ENCODE peak calls at places on chromosomes 5 and 9, in eight cellular contexts. G is PC-9; A is H7; B is PC-3; Q is colonic mucosa; K is CD8-positive, alpha-beta memory T cell; N is mesendoderm; S is gastrocnemius medialis. E is an unnamed sample.

GRCh38 chr9:86405086-86405491 is 50.9 kb upstream of the TUT7 start:
- DNase-seq in A (no peak), B (no peak), K (no peak), S (no peak), N (no peak), G (no peak), Q (no peak), E (peak; percentile 23)

GRCh38 chr9:4667681-4668080 is 1.4 kb upstream of the SPATA6L start:
- DNase-seq in K (peak; percentile 11), B (no peak), G (no peak), N (no peak), A (no peak), S (no peak), Q (no peak), E (no peak)

GRCh38 chr5:51398875-51399635 is 15.8 kb downstream of the ISL1 start:
- DNase-seq in S (no peak), K (no peak), A (peak; percentile 61), Q (no peak), B (no peak), N (peak; percentile 71), G (no peak), E (no peak)

GRCh38 chr5:77568555-77568954 is 70.0 kb downstream of the OTP start:
- DNase-seq in K (no peak), A (no peak), G (no peak), Q (no peak), N (no peak), S (no peak), B (no peak), E (no peak)

GRCh38 chr9:4837768-4838546 is 45.2 kb downstream of the RCL1 start:
- DNase-seq in G (peak; percentile 49), N (no peak), B (peak; percentile 31), S (peak; percentile 20), A (no peak), K (no peak), Q (no peak), E (peak; percentile 43)

GRCh38 chr5:104937591-104937990 is 1375.0 kb upstream of the NUDT12 start:
- DNase-seq in K (no peak), S (no peak), B (no peak), G (no peak), A (no peak), Q (no peak), N (no peak), E (peak; percentile 59)

GRCh38 chr5:180785151-180785781 is 17.3 kb downstream of the MGAT1 start:
- DNase-seq in A (peak; percentile 64), N (peak; percentile 83), Q (peak; percentile 21), K (no peak), B (peak; percentile 68), G (no peak), S (no peak), E (peak; percentile 79)

GRCh38 chr5:65086234-65086886 is 317.6 kb downstream of the CWC27 start:
- DNase-seq in S (no peak), A (no peak), Q (no peak), N (no peak), K (no peak), B (peak; percentile 26), G (no peak), E (no peak)

GRCh38 chr9:2469681-2470141 is 151.9 kb upstream of the VLDLR start:
- DNase-seq in K (no peak), Q (peak; percentile 27), A (no peak), B (peak; percentile 41), N (peak; percentile 67), S (peak; percentile 17), G (no peak), E (no peak)

GRCh38 chr9:33154368-33154767 is 12.8 kb downstream of the B4GALT1 start:
- DNase-seq in K (no peak), N (no peak), Q (no peak), A (no peak), S (no peak), G (no peak), B (no peak), E (no peak)

GRCh38 chr9:37198831-37199230 is 78.5 kb downstream of the ZCCHC7 start:
- DNase-seq in K (no peak), B (no peak), G (no peak), S (no peak), Q (no peak), N (no peak), A (no peak), E (no peak)

DNA sequence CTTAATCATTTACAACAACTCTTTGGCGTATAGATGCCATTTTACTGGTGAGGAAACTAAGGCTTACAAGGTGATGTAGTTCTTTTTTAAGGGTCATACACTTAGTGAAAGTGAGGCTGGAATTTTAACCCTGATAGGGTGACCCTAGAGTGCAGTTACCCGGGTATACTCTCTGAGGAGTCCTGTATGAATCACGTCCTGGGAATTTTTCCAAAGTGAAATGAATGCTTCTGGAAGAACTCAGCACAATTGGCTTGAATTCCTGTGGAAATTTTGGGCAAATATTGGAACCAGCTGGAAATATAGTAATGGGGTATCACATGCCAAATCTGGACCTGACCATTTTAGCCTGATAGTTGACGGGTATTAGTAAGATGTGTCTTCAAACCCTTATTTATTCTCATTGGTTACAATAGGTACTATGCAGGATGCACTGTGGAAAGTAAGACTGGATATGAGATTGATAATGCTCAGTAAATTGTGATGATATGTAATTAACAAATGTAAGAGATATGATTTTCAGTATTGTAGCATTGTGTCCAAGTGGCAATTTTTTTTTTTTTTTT is 14.8 kb downstream of the SUB1 start:
- DNase-seq in K (no peak), S (no peak), G (no peak), B (peak; percentile 93), N (no peak), Q (no peak), A (no peak), E (peak; percentile 94)
- H3K36me3 ChIP-seq in K (peaks cover 60% of the 10 kb centered on the region), S (peaks cover 32% of the 10 kb centered on the region), G (peaks cover 68% of the 10 kb centered on the region), B (peaks cover 76% of the 10 kb centered on the region), N (no peaks in the 10 kb centered on the region), Q (peaks cover 5% of the 10 kb centered on the region), A (peaks cover 6% of the 10 kb centered on the region), E (peaks cover 74% of the 10 kb centered on the region)

GRCh38 chr9:34980181-34980761 is 9.3 kb upstream of the DNAJB5 start:
- DNase-seq in G (no peak), N (no peak), Q (no peak), A (no peak), K (no peak), B (no peak), S (no peak), E (no peak)

GRCh38 chr9:34985311-34985899 is 4.1 kb upstream of the DNAJB5 start:
- DNase-seq in S (peak; percentile 35), B (peak; percentile 65), A (peak; percentile 69), N (peak; percentile 80), Q (peak; percentile 70), K (peak; percentile 36), G (no peak), E (peak; percentile 79)

GRCh38 chr9:34983209-34983608 is 6.3 kb upstream of the DNAJB5 start:
- DNase-seq in Q (no peak), N (no peak), K (no peak), A (no peak), S (no peak), G (no peak), B (no peak), E (no peak)

GRCh38 chr9:34984049-34984448 is 5.5 kb upstream of the DNAJB5 start:
- DNase-seq in N (peak; percentile 70), K (no peak), Q (no peak), S (no peak), G (no peak), A (peak; percentile 76), B (peak; percentile 40), E (peak; percentile 51)

DNA sequence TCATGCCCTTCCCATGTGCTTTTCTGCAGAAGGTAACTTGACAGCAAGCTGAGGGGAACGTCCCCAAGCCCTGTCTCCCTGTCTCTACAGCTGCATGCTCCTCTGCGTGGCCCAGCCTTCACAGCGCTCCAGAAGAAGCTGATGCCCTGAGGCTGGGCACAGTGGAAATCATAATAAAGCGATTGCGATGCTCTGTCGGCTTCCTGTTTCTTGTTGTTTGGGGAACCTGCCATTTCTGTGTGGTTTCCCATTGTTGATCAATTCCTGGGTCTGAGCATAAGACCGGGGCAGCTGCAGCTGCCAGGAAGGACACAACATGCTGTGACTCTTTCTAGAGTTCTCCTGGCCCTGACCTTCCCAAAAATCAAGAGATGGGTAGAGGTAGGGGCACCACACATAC is 7.2 kb upstream of the DNAJB5 start:
- DNase-seq in A (no peak), Q (no peak), G (no peak), N (no peak), S (no peak), B (no peak), K (no peak), E (no peak)
- H3K4me3 ChIP-seq in A (no peak overlapping the region), Q (no peak overlapping the region), G (no peak overlapping the region), N (no peak overlapping the region), S (no peak overlapping the region), B (no peak overlapping the region), K (no peak overlapping the region), E (no peak overlapping the region)

GRCh38 chr5:150121448-150122157 is 34.0 kb downstream of the PDGFRB start:
- DNase-seq in S (no peak), N (no peak), K (no peak), Q (no peak), G (no peak), B (no peak), A (no peak), E (no peak)

GRCh38 chr5:150120617-150121447 is 34.5 kb upstream of the CSF1R start:
- DNase-seq in K (no peak), Q (no peak), B (no peak), N (no peak), S (no peak), G (no peak), A (no peak), E (no peak)

GRCh38 chr5:150124111-150124557 is 31.5 kb downstream of the PDGFRB start:
- DNase-seq in K (no peak), A (no peak), G (no peak), B (no peak), S (no peak), N (no peak), Q (no peak), E (no peak)

GRCh38 chr5:150122536-150123481 is 32.8 kb downstream of the PDGFRB start:
- DNase-seq in Q (no peak), A (no peak), G (no peak), B (no peak), S (no peak), N (no peak), K (no peak), E (no peak)

DNA sequence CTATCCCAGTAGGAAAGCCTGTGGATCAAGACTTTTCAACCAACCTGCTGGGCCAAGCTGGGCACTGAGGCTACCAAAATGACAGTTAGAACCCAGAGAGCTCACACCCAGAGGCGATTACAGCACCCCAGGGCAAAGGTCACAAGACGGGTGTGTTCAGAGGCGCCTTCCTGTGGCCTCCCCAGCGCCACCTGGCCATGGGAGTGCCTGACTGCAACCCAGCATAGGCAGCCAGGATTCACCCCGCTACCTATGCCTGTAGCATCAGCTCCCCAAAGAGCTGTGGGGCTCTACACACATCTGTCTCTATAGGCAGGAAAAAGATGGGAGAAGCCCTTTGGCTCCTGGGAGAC is 33.5 kb downstream of the PDGFRB start:
- DNase-seq in G (no peak), A (peak; percentile 91), Q (peak; percentile 89), K (no peak), N (no peak), B (peak; percentile 31), S (no peak), E (no peak)
- H3K36me3 ChIP-seq in G (no peaks in the 10 kb centered on the region), A (no peaks in the 10 kb centered on the region), Q (no peaks in the 10 kb centered on the region), K (no peaks in the 10 kb centered on the region), N (no peaks in the 10 kb centered on the region), B (no peaks in the 10 kb centered on the region), S (no peaks in the 10 kb centered on the region), E (peaks cover 97% of the 10 kb centered on the region)

DNA sequence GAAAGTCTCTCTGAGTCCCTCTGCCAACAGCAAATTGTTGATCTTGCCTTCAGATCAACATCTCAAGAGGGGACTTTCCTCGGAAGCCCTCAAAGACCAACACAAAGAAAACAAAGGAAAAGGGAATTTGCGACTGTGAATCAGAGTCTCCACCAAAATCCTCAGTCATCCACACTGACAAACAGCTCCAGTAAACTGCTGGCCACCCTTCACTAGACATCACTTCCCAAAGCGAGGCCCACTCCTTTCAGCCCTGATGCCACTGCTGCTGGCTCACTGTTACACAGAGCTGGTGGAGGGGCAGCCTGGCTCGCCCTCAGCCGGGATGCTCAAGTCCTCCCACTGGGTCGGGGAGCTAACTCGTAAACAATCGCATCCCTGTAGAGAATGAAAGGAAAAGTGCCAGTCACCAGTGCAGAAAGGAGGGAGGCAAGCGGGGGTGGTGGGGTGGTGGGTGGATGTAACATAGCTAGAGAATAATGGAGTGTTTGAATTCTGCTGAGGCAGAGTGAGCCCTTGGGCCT is 1.3 kb downstream of the FGF1 start:
- DNase-seq in A (peak; percentile 60), S (no peak), Q (no peak), B (no peak), K (no peak), N (peak; percentile 85), G (no peak), E (no peak)
- H3K4me3 ChIP-seq in A (no peak overlapping the region), S (no peak overlapping the region), Q (no peak overlapping the region), B (no peak overlapping the region), K (no peak overlapping the region), N (no peak overlapping the region), G (no peak overlapping the region), E (peak overlapping the region; percentile 2)